ENCODE peak calls at places on chromosomes 2 and 18, in five cellular contexts. O is CD4-positive, CD25-positive, alpha-beta regulatory T cell; V is H4; B is CD8-positive, alpha-beta memory T cell; L is NT2/D1. K is an unnamed sample.

GRCh38 chr2:237482485-237482884 is 4.6 kb upstream of the MLPH start:
- DNase-seq in L (no peak), O (no peak), V (peak), B (no peak), K (no peak)

GRCh38 chr2:192993059-192993458 is 798.3 kb upstream of the TMEFF2 start:
- DNase-seq in O (no peak), B (no peak), L (no peak), V (no peak), K (no peak)

GRCh38 chr2:6237261-6237660 is 545.1 kb downstream of the SOX11 start:
- DNase-seq in O (no peak), B (no peak), L (no peak), V (no peak), K (no peak)

GRCh38 chr2:130372055-130372832 is 16.4 kb downstream of the PTPN18 start:
- DNase-seq in O (peak), B (peak), L (peak), V (peak), K (no peak)

GRCh38 chr18:40004246-40004645 is 1950.8 kb upstream of the PIK3C3 start:
- DNase-seq in B (no peak), O (no peak), L (no peak), V (no peak), K (no peak)

GRCh38 chr2:181944164-181944913 is 41.3 kb upstream of the PPP1R1C start:
- DNase-seq in L (no peak), O (no peak), V (no peak), B (no peak), K (no peak)

GRCh38 chr18:43486462-43486861 is 209.2 kb upstream of the SYT4 start:
- DNase-seq in L (peak), O (no peak), B (no peak), V (peak), K (no peak)

GRCh38 chr18:63683152-63683551 is 19.6 kb upstream of the SERPINB11 start:
- DNase-seq in L (peak), B (no peak), O (no peak), V (peak), K (peak)

GRCh38 chr2:169162613-169163012 is 93.2 kb downstream of the DHRS9 start:
- DNase-seq in O (no peak), B (no peak), V (no peak), L (no peak), K (no peak)

GRCh38 chr18:79629249-79629558 is 50.4 kb upstream of the CTDP1 start:
- DNase-seq in V (no peak), L (no peak), O (no peak), B (no peak), K (no peak)

GRCh38 chr2:74890711-74891110 is 56.8 kb downstream of the HK2 start:
- DNase-seq in L (no peak), O (no peak), B (no peak), V (no peak), K (no peak)

GRCh38 chr2:85017436-85018048 is 46.6 kb downstream of the KCMF1 start:
- DNase-seq in L (peak), B (no peak), O (no peak), V (no peak), K (no peak)

GRCh38 chr2:174750923-174751441 is 13.3 kb downstream of the CHRNA1 start:
- DNase-seq in L (no peak), O (peak), B (peak), V (no peak), K (no peak)

GRCh38 chr2:86706935-86707334 is 13.2 kb upstream of the RMND5A start:
- DNase-seq in B (no peak), V (no peak), O (no peak), L (no peak), K (no peak)

GRCh38 chr2:236173734-236174607 is 5.8 kb upstream of the GBX2 start:
- DNase-seq in V (no peak), B (no peak), O (no peak), L (no peak), K (no peak)

GRCh38 chr2:216294305-216294704 is 78.0 kb downstream of the MARCHF4 start:
- DNase-seq in O (no peak), V (no peak), B (no peak), L (no peak), K (no peak)

GRCh38 chr2:35428548-35428947 is 927.0 kb upstream of the CRIM1 start:
- DNase-seq in L (peak), V (peak), B (no peak), O (no peak), K (no peak)

GRCh38 chr18:58997811-58998337 is 133.2 kb downstream of the ZNF532 start:
- DNase-seq in L (no peak), O (no peak), V (peak), B (no peak), K (peak)

GRCh38 chr2:88451647-88452150 is 794 bp downstream of the FOXI3 start:
- DNase-seq in O (no peak), B (no peak), L (no peak), V (no peak), K (no peak)

GRCh38 chr18:47100214-47100831 is 50.0 kb downstream of the HDHD2 start:
- DNase-seq in L (peak), O (peak), V (peak), B (peak), K (no peak)

GRCh38 chr2:134276381-134277172 is 22.7 kb downstream of the MGAT5 start:
- DNase-seq in O (no peak), L (no peak), B (no peak), V (no peak), K (no peak)

GRCh38 chr2:226636586-226636985 is 163.0 kb downstream of the IRS1 start:
- DNase-seq in O (no peak), B (no peak), L (no peak), V (no peak), K (no peak)

GRCh38 chr2:170743530-170744239 is 26.5 kb upstream of the ERICH2 start:
- DNase-seq in B (no peak), L (no peak), V (no peak), O (no peak), K (no peak)

GRCh38 chr2:72915907-72916742 is 1.2 kb upstream of the EMX1 start:
- DNase-seq in L (no peak), B (no peak), V (no peak), O (no peak), K (no peak)

GRCh38 chr2:240626531-240627300 is 1.4 kb downstream of the GPR35 start:
- DNase-seq in O (no peak), B (no peak), V (no peak), L (no peak), K (no peak)

GRCh38 chr2:105515581-105516415 is 116.9 kb upstream of the FHL2 start:
- DNase-seq in V (no peak), L (no peak), B (no peak), O (no peak), K (no peak)

GRCh38 chr2:215653344-215654015 is 217.6 kb upstream of the FN1 start:
- DNase-seq in B (no peak), V (no peak), O (no peak), L (no peak), K (peak)

GRCh38 chr2:156046900-156047299 is 285.6 kb downstream of the NR4A2 start:
- DNase-seq in O (no peak), L (no peak), B (no peak), V (peak), K (no peak)

K was measured in skeletal muscle cell.